ENCODE peak calls at places on chromosomes 7 and 10, in five cellular contexts. P is CD8-positive, alpha-beta memory T cell; Q is iPS-NIHi11; H is renal cortical epithelial cell; J is mucosa of descending colon. R is an unnamed sample.

GRCh38 chr7:466465-467191 is 53.0 kb downstream of the PDGFA start:
- DNase-seq in Q (no peak), P (no peak), H (no peak), J (peak), R (no peak)

GRCh38 chr10:132382231-132382922 is 14.6 kb upstream of the PWWP2B start:
- DNase-seq in P (no peak), H (no peak), J (no peak), Q (no peak), R (no peak)

GRCh38 chr7:159040146-159040545 is 104.5 kb downstream of the VIPR2 start:
- DNase-seq in P (no peak), Q (no peak), J (no peak), H (no peak), R (no peak)

GRCh38 chr10:83218205-83218604 is 921.1 kb upstream of the GHITM start:
- DNase-seq in H (no peak), J (no peak), P (no peak), Q (peak), R (no peak)

GRCh38 chr7:71637578-71637977 is 505.6 kb downstream of the GALNT17 start:
- DNase-seq in P (no peak), H (no peak), Q (no peak), J (no peak), R (no peak)

GRCh38 chr10:31701546-31701945 is 227.1 kb downstream of the ARHGAP12 start:
- DNase-seq in H (no peak), Q (no peak), P (no peak), J (no peak), R (no peak)

GRCh38 chr7:20514364-20514763 is 101.1 kb upstream of the ABCB5 start:
- DNase-seq in Q (peak), H (peak), J (no peak), P (no peak), R (no peak)

GRCh38 chr7:101838837-101839483 is 21.5 kb downstream of the CUX1 start:
- DNase-seq in P (no peak), J (no peak), H (no peak), Q (no peak), R (no peak)

GRCh38 chr7:139680676-139681462 is 96.9 kb downstream of the HIPK2 start:
- DNase-seq in P (no peak), Q (no peak), H (peak), J (no peak), R (no peak)

GRCh38 chr7:155763721-155764431 is 48.4 kb downstream of the SHH start:
- DNase-seq in H (no peak), Q (no peak), P (peak), J (no peak), R (peak)

GRCh38 chr7:37942934-37943610 is 22.6 kb downstream of the EPDR1 start:
- DNase-seq in P (no peak), J (peak), Q (peak), H (peak), R (no peak)

GRCh38 chr7:92969061-92969460 is 132.7 kb upstream of the CDK6 start:
- DNase-seq in J (no peak), H (no peak), P (no peak), Q (no peak), R (no peak)

GRCh38 chr7:55827577-55827976 is 35.0 kb downstream of the SEPTIN14 start:
- DNase-seq in Q (no peak), P (no peak), H (no peak), J (no peak), R (no peak)

GRCh38 chr10:114544045-114544659 is 113.9 kb downstream of the ABLIM1 start:
- DNase-seq in Q (no peak), P (peak), H (peak), J (peak), R (peak)

GRCh38 chr7:139054101-139054500 is 18.3 kb upstream of the ZC3HAV1L start:
- DNase-seq in H (no peak), Q (no peak), P (no peak), J (no peak), R (no peak)

GRCh38 chr10:126511917-126512487 is 123.7 kb upstream of the ADAM12 start:
- DNase-seq in P (no peak), J (no peak), Q (no peak), H (no peak), R (no peak)

GRCh38 chr10:78579995-78580394 is 488.8 kb upstream of the ZMIZ1 start:
- DNase-seq in J (no peak), H (peak), P (no peak), Q (peak), R (no peak)

GRCh38 chr7:139703468-139704307 is 74.1 kb downstream of the HIPK2 start:
- DNase-seq in J (no peak), Q (no peak), P (no peak), H (no peak), R (no peak)

GRCh38 chr10:90723416-90724068 is 134.3 kb downstream of the HTR7 start:
- DNase-seq in Q (peak), J (no peak), P (peak), H (no peak), R (no peak)

GRCh38 chr10:28638392-28638791 is 38.9 kb upstream of the BAMBI start:
- DNase-seq in Q (no peak), P (no peak), H (no peak), J (no peak), R (no peak)